ENCODE peak calls at places on chromosomes 12 and 14, in six cellular contexts. D is globus pallidus, R is GM12892, V is HL-60, W is astrocyte of the spinal cord, K is HuH-7. G is an unnamed sample.
A peak's percentile ranks its signal among the peaks of the same experiment; 100 is the strongest.

GRCh38 chr12:96880220-96880619 is 26.8 kb upstream of the NEDD1 start:
- DNase-seq in V (no peak), W (no peak), R (no peak), K (no peak), D (no peak), G (no peak)

GRCh38 chr14:31858868-31859267 is 218.2 kb upstream of the ARHGAP5 start:
- DNase-seq in K (no peak), D (no peak), V (no peak), R (no peak), W (peak; percentile 58), G (no peak)

GRCh38 chr12:42448841-42449240 is 122.9 kb downstream of the PPHLN1 start:
- DNase-seq in D (no peak), K (no peak), R (no peak), W (no peak), V (no peak), G (no peak)

GRCh38 chr12:26273811-26274210 is 78.4 kb downstream of the SSPN start:
- DNase-seq in W (no peak), K (no peak), D (no peak), V (no peak), R (no peak), G (no peak)

GRCh38 chr14:80212025-80212402 is 710 bp upstream of the DIO2 start:
- DNase-seq in D (no peak), W (peak; percentile 69), V (no peak), K (no peak), R (no peak), G (no peak)

GRCh38 chr12:31819427-31819826 is 90.6 kb upstream of the AMN1 start:
- DNase-seq in R (no peak), W (no peak), K (no peak), D (no peak), V (no peak), G (no peak)

GRCh38 chr14:103385994-103386491 is 828 bp downstream of the MARK3 start:
- DNase-seq in K (no peak), R (no peak), V (no peak), W (peak; percentile 26), D (peak; percentile 39), G (peak; percentile 20)

GRCh38 chr14:60482743-60483142 is 3.1 kb downstream of the C14orf39 start:
- DNase-seq in V (no peak), R (no peak), D (no peak), K (no peak), W (peak; percentile 29), G (no peak)

GRCh38 chr12:19288603-19289244 is 150.6 kb upstream of the AEBP2 start:
- DNase-seq in W (peak; percentile 60), V (no peak), R (no peak), K (peak; percentile 32), D (peak; percentile 43), G (no peak)